ENCODE peak calls at places on chromosomes 4 and X, in ten cellular contexts. One of them, this sample, is unnamed.

GRCh38 chr4:122815248-122815647 is 11.4 kb upstream of the FGF2 start:
- DNase-seq in SJSA1: no peak
- DNase-seq in mucosa of gallbladder: no peak
- DNase-seq in Ammon's horn: no peak
- DNase-seq in smooth muscle cell of the brain vasculature: no peak
- DNase-seq in EL: no peak
- DNase-seq in GM04504: no peak
- DNase-seq in activated T-helper 1 cell treated with anti-CD3 and anti-CD28 coated beads, Interleukin-2, amount 50 U/mL, for 16 hours: no peak
- DNase-seq in stimulated activated naive CD4-positive, alpha-beta T cell: no peak
- DNase-seq in spleen: no peak
- DNase-seq in this sample: no peak

GRCh38 chrX:437636-438390 is 51.1 kb upstream of the PPP2R3B start:
- DNase-seq in EL: no peak
- DNase-seq in Ammon's horn: no peak
- DNase-seq in stimulated activated naive CD4-positive, alpha-beta T cell: no peak
- DNase-seq in activated T-helper 1 cell treated with anti-CD3 and anti-CD28 coated beads, Interleukin-2, amount 50 U/mL, for 16 hours: no peak
- DNase-seq in smooth muscle cell of the brain vasculature: no peak
- DNase-seq in SJSA1: no peak
- DNase-seq in spleen: peak
- DNase-seq in GM04504: no peak
- DNase-seq in mucosa of gallbladder: no peak
- DNase-seq in this sample: no peak

GRCh38 chr4:11228575-11228974 is 200.1 kb downstream of the HS3ST1 start:
- DNase-seq in mucosa of gallbladder: no peak
- DNase-seq in stimulated activated naive CD4-positive, alpha-beta T cell: no peak
- DNase-seq in activated T-helper 1 cell treated with anti-CD3 and anti-CD28 coated beads, Interleukin-2, amount 50 U/mL, for 16 hours: no peak
- DNase-seq in spleen: no peak
- DNase-seq in GM04504: no peak
- DNase-seq in Ammon's horn: no peak
- DNase-seq in SJSA1: no peak
- DNase-seq in EL: no peak
- DNase-seq in smooth muscle cell of the brain vasculature: no peak
- DNase-seq in this sample: no peak

GRCh38 chr4:130306566-130306965 is 1210.6 kb downstream of the C4orf33 start:
- DNase-seq in mucosa of gallbladder: no peak
- DNase-seq in activated T-helper 1 cell treated with anti-CD3 and anti-CD28 coated beads, Interleukin-2, amount 50 U/mL, for 16 hours: no peak
- DNase-seq in SJSA1: no peak
- DNase-seq in EL: peak
- DNase-seq in GM04504: no peak
- DNase-seq in stimulated activated naive CD4-positive, alpha-beta T cell: no peak
- DNase-seq in spleen: no peak
- DNase-seq in smooth muscle cell of the brain vasculature: no peak
- DNase-seq in Ammon's horn: no peak
- DNase-seq in this sample: no peak

GRCh38 chr4:42048394-42048793 is 58.1 kb downstream of the SLC30A9 start:
- DNase-seq in spleen: no peak
- DNase-seq in activated T-helper 1 cell treated with anti-CD3 and anti-CD28 coated beads, Interleukin-2, amount 50 U/mL, for 16 hours: no peak
- DNase-seq in EL: peak
- DNase-seq in GM04504: peak
- DNase-seq in mucosa of gallbladder: no peak
- DNase-seq in smooth muscle cell of the brain vasculature: no peak
- DNase-seq in Ammon's horn: no peak
- DNase-seq in SJSA1: no peak
- DNase-seq in stimulated activated naive CD4-positive, alpha-beta T cell: no peak
- DNase-seq in this sample: no peak

GRCh38 chrX:6708041-6708440 is 173.1 kb upstream of the VCX3A start:
- DNase-seq in activated T-helper 1 cell treated with anti-CD3 and anti-CD28 coated beads, Interleukin-2, amount 50 U/mL, for 16 hours: no peak
- DNase-seq in EL: peak
- DNase-seq in mucosa of gallbladder: no peak
- DNase-seq in stimulated activated naive CD4-positive, alpha-beta T cell: no peak
- DNase-seq in smooth muscle cell of the brain vasculature: no peak
- DNase-seq in spleen: no peak
- DNase-seq in GM04504: no peak
- DNase-seq in Ammon's horn: no peak
- DNase-seq in SJSA1: peak
- DNase-seq in this sample: no peak

GRCh38 chr4:142449771-142450373 is 396.2 kb downstream of the INPP4B start:
- DNase-seq in smooth muscle cell of the brain vasculature: no peak
- DNase-seq in Ammon's horn: no peak
- DNase-seq in activated T-helper 1 cell treated with anti-CD3 and anti-CD28 coated beads, Interleukin-2, amount 50 U/mL, for 16 hours: no peak
- DNase-seq in EL: no peak
- DNase-seq in spleen: no peak
- DNase-seq in SJSA1: no peak
- DNase-seq in stimulated activated naive CD4-positive, alpha-beta T cell: no peak
- DNase-seq in mucosa of gallbladder: no peak
- DNase-seq in GM04504: no peak
- DNase-seq in this sample: no peak

GRCh38 chr4:57475424-57475823 is 365.2 kb upstream of the IGFBP7 start:
- DNase-seq in mucosa of gallbladder: no peak
- DNase-seq in activated T-helper 1 cell treated with anti-CD3 and anti-CD28 coated beads, Interleukin-2, amount 50 U/mL, for 16 hours: no peak
- DNase-seq in Ammon's horn: no peak
- DNase-seq in GM04504: no peak
- DNase-seq in EL: no peak
- DNase-seq in smooth muscle cell of the brain vasculature: no peak
- DNase-seq in stimulated activated naive CD4-positive, alpha-beta T cell: no peak
- DNase-seq in spleen: no peak
- DNase-seq in SJSA1: no peak
- DNase-seq in this sample: no peak

GRCh38 chr4:103422467-103423219 is 224.5 kb upstream of the CENPE start:
- DNase-seq in SJSA1: no peak
- DNase-seq in smooth muscle cell of the brain vasculature: no peak
- DNase-seq in EL: peak
- DNase-seq in activated T-helper 1 cell treated with anti-CD3 and anti-CD28 coated beads, Interleukin-2, amount 50 U/mL, for 16 hours: no peak
- DNase-seq in Ammon's horn: no peak
- DNase-seq in spleen: no peak
- DNase-seq in stimulated activated naive CD4-positive, alpha-beta T cell: no peak
- DNase-seq in mucosa of gallbladder: no peak
- DNase-seq in GM04504: no peak
- DNase-seq in this sample: no peak

GRCh38 chr4:156609421-156609820 is 362.2 kb downstream of the PDGFC start:
- DNase-seq in smooth muscle cell of the brain vasculature: no peak
- DNase-seq in mucosa of gallbladder: no peak
- DNase-seq in spleen: no peak
- DNase-seq in activated T-helper 1 cell treated with anti-CD3 and anti-CD28 coated beads, Interleukin-2, amount 50 U/mL, for 16 hours: no peak
- DNase-seq in GM04504: no peak
- DNase-seq in EL: no peak
- DNase-seq in stimulated activated naive CD4-positive, alpha-beta T cell: no peak
- DNase-seq in SJSA1: no peak
- DNase-seq in Ammon's horn: peak
- DNase-seq in this sample: no peak

GRCh38 chrX:70082723-70083122 is 20.5 kb downstream of the OTUD6A start:
- DNase-seq in Ammon's horn: no peak
- DNase-seq in stimulated activated naive CD4-positive, alpha-beta T cell: no peak
- DNase-seq in smooth muscle cell of the brain vasculature: no peak
- DNase-seq in mucosa of gallbladder: no peak
- DNase-seq in SJSA1: no peak
- DNase-seq in activated T-helper 1 cell treated with anti-CD3 and anti-CD28 coated beads, Interleukin-2, amount 50 U/mL, for 16 hours: no peak
- DNase-seq in EL: no peak
- DNase-seq in spleen: no peak
- DNase-seq in GM04504: no peak
- DNase-seq in this sample: no peak

GRCh38 chr4:140641105-140641555 is 72.4 kb upstream of the UCP1 start:
- DNase-seq in activated T-helper 1 cell treated with anti-CD3 and anti-CD28 coated beads, Interleukin-2, amount 50 U/mL, for 16 hours: no peak
- DNase-seq in smooth muscle cell of the brain vasculature: no peak
- DNase-seq in spleen: no peak
- DNase-seq in mucosa of gallbladder: no peak
- DNase-seq in stimulated activated naive CD4-positive, alpha-beta T cell: no peak
- DNase-seq in EL: no peak
- DNase-seq in Ammon's horn: no peak
- DNase-seq in GM04504: no peak
- DNase-seq in SJSA1: no peak
- DNase-seq in this sample: peak

GRCh38 chrX:105822138-105823091 is at the start of gene NRK:
- DNase-seq in activated T-helper 1 cell treated with anti-CD3 and anti-CD28 coated beads, Interleukin-2, amount 50 U/mL, for 16 hours: no peak
- DNase-seq in mucosa of gallbladder: no peak
- DNase-seq in Ammon's horn: no peak
- DNase-seq in stimulated activated naive CD4-positive, alpha-beta T cell: no peak
- DNase-seq in spleen: peak
- DNase-seq in smooth muscle cell of the brain vasculature: no peak
- DNase-seq in SJSA1: no peak
- DNase-seq in EL: no peak
- DNase-seq in GM04504: no peak
- DNase-seq in this sample: no peak